ENCODE peak calls at places on chromosomes 4 and X, in five cellular contexts. P is HepG2, L is HCT116, C is H1, V is K562. F is an unnamed sample.

GRCh38 chr4:14856076-14856926 is 146.0 kb upstream of the CPEB2 start:
- DNase-seq in P (peak; percentile 4), L (peak; percentile 86), C (no peak), V (peak; percentile 89), F (no peak)

GRCh38 chrX:136630881-136631280 is 17.1 kb upstream of the CD40LG start:
- DNase-seq in P (no peak), L (no peak), C (no peak), V (no peak), F (no peak)

GRCh38 chr4:38091636-38092035 is 131.4 kb downstream of the PTTG2 start:
- DNase-seq in P (no peak), L (no peak), C (no peak), V (no peak), F (no peak)

GRCh38 chr4:173513651-173514050 is 16.4 kb downstream of the HAND2 start:
- DNase-seq in P (no peak), L (no peak), C (no peak), V (no peak), F (no peak)

GRCh38 chr4:49032440-49033161 is 46.5 kb downstream of the CWH43 start:
- DNase-seq in P (peak; percentile 31), L (peak; percentile 6), C (peak; percentile 55), V (peak; percentile 65), F (peak; percentile 8)

GRCh38 chr4:93501946-93502345 is 326.6 kb upstream of the ATOH1 start:
- DNase-seq in P (no peak), L (no peak), C (no peak), V (no peak), F (no peak)

GRCh38 chr4:90996813-90997212 is 869.6 kb downstream of the CCSER1 start:
- DNase-seq in P (no peak), L (no peak), C (no peak), V (no peak), F (no peak)

GRCh38 chrX:129877401-129877800 is 28.6 kb upstream of the UTP14A start:
- DNase-seq in P (no peak), L (no peak), C (no peak), V (no peak), F (no peak)

GRCh38 chrX:7131621-7132020 is 15.9 kb upstream of the STS start:
- DNase-seq in P (no peak), L (no peak), C (no peak), V (no peak), F (no peak)

GRCh38 chrX:136711147-136711546 is 63.2 kb downstream of the CD40LG start:
- DNase-seq in P (no peak), L (no peak), C (no peak), V (peak; percentile 32), F (no peak)

GRCh38 chrX:153726286-153727107 is 1.8 kb downstream of the ABCD1 start:
- DNase-seq in P (peak; percentile 75), L (no peak), C (peak; percentile 72), V (peak; percentile 81), F (peak; percentile 57)

GRCh38 chr4:141301216-141301615 is 80.5 kb downstream of the ZNF330 start:
- DNase-seq in P (no peak), L (no peak), C (no peak), V (no peak), F (no peak)

DNA sequence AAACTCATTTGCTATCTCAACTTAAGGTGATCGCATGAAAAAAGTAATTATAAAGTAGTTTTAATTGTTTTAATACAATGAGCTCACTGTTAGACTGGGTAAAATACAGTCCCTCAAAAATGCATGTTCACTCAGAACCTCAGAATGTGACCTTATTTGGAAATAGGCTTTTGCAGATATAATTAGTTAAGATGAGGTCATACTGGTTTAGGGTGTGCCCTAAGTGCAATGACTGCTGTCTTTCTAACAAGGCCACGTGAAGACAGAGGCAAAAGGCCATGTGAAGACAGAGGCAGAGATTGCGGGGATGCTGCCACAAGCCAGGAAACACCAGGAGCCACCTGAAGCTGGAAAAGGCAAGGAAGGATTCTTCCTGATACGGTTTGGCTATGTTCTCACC is 262.1 kb downstream of the NKX6-1 start:
- DNase-seq in P (no peak), L (no peak), C (no peak), V (peak; percentile 5), F (no peak)
- TF ChIP-seq YY1 in P (no peak), L (no peak), C (no peak), V (no peak), F (no peak)

GRCh38 chrX:124502144-124502543 is 155.8 kb downstream of the SH2D1A start:
- DNase-seq in P (no peak), L (no peak), C (no peak), V (no peak), F (no peak)
- TF ChIP-seq YY1 in P (no peak), L (no peak), C (no peak), V (no peak), F (no peak)

DNA sequence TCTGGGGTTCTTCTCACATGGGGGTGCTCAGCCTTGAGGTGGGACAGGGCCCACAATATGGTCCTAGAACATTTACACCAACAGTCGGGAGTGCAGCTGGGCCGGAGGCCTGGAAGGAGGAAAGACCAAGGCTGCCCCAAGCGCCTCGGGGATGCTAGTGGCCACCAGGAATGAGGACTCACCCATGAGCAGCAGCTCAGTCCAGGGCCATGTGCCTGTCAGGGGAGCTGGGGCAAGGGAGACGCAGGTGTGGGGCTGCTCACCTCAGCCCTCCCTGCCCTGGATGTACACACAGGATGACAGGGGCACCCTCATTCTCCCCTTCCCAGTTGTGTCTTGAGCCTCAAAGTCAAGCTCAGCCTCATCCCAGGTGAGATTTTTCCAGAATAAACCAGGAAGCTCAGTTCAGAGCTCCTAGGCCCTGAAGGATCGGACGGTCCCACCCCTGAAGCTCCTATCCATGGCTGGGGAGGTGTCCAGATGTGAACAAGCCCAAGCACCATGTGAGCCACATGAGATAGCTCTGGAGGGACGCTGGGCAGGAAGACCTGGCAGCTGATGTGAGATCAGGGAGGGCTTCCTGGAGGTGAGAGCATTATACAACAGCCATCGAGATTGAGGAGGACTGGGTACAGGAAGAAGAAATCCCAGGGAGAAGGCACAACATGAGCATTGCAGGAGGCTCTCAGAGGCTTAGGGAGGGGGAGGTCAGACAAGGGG is 23.0 kb downstream of the HTRA3 start:
- DNase-seq in P (no peak), L (no peak), C (no peak), V (no peak), F (no peak)
- TF ChIP-seq YY1 in P (no peak), L (no peak), C (no peak), V (no peak), F (no peak)

DNA sequence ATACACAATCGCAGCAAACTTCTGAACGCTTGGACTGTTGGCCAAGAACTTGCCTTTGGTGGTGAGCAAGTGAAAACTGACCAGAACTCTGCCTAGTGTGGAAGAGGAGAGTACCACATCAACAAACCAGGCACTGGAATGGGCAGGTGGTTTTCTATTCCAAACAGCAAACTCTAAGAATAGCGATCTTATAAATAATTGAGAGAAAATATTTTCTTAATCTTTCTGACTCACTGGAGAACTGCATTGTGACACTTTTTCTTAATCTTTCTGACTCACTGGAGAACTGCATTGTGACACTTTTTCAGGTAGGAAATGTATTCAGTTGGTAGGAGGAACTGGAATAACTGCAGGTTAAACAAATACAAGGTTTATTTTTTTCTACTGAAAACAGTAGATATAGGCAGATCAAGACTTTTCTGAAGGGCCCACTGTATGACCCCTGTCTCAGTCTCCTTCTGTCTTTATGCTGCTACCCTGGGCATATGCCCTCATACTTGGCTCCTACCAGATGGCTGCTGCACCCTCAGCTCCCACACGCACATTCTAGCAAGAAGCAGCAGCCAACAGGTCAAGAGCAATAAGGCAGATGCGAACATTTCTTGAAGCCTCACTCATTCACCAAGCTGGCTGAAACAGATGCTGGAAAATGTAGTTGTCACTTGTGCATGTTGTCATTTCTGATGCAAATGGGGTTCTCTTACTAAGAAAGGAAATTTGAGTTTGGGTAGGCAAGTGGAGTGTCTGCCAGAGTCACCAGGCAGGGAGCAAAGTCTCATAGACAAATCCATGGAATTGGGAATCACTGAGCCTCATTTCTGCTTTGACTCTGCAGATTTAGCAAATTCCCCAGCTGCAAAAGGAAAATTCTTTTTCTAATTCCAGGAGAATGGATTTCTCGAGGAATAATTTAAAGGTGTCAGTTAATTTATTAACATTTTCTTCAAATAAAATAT is 57.3 kb upstream of the SORBS2 start:
- DNase-seq in P (no peak), L (no peak), C (no peak), V (no peak), F (no peak)
- TF ChIP-seq YY1 in P (no peak), L (no peak), C (no peak), V (no peak), F (no peak)

DNA sequence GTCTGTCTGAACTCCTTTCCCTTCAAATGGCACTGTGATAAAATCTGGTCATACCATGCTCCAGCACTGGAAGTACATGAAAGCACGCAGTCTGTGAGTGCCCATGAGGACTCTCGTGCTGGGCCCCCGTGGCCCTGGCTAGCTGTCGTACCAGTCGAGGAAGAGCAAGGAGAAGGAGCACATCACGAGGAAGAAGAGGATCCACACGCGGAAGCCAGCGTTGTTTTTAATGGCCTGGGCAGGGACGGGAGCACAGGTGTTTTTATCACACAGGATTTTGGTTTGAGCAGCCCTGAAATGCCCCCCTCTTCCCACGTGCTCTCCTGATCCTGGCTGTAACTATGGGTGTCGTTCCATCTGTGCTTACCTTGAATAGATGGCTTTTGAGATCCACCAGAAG is 33.0 kb downstream of the NSG1 start:
- DNase-seq in P (no peak), L (no peak), C (peak; percentile 24), V (no peak), F (no peak)
- TF ChIP-seq YY1 in P (no peak), L (no peak), C (no peak), V (no peak), F (no peak)

DNA sequence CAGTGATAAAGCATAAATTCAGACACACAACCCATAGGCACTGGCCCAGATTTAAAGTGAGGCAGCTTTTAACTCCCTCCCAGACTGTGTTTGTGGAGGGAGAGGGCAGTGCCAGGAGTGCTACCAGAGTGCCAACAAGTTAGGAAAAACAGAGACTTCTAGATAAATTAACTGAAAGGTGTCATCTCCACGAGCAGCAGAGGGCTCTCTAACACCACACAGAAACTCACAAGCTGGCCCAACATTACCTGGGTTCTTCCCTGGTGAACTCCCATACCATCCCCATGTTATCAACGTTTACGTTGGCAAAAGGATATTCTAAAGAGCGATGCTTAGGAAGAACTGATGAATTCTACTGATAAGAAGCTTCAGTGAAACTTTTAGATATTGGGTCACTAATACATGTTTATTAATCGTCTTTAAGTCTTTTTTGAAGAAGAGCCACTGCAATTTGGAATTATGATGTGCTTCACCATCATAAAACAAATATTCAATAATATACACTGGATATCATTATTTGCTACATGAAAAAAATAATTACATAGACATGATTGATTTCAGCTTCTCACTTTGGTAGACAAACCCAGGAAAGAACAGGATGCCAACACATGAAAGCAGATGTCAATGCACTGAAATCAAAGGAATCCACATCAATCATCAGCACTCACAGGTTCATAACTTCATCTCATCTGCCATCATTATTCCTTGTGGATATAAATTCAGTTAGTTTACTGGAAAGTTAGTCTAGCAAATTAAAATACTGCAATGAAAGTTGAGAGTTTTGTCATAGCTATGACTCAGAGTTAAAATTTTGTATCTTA is 121.2 kb upstream of the NAP1L5 start:
- DNase-seq in P (peak; percentile 56), L (peak; percentile 31), C (peak; percentile 54), V (peak; percentile 47), F (peak; percentile 15)
- TF ChIP-seq YY1 in P (no peak), L (no peak), C (no peak), V (no peak), F (no peak)

F was measured in NT2/D1.